ENCODE peak calls at places on chromosomes 6 and 20, in seven cellular contexts. D is ovary, U is K562, V is esophagus muscularis mucosa, S is A549, I is GM12878, C is tibial nerve. T is an unnamed sample.

GRCh38 chr20:30168025-30168799 is 1089.3 kb upstream of the DEFB115 start:
- DNase-seq in V (no peak), S (no peak), I (no peak), U (no peak), D (peak), C (no peak), T (no peak)

GRCh38 chr6:39203804-39204495 is 25.3 kb downstream of the KCNK5 start:
- DNase-seq in I (no peak), S (peak), V (no peak), D (no peak), C (no peak), U (peak), T (peak)

GRCh38 chr6:36067374-36068011 is 39.9 kb downstream of the MAPK14 start:
- DNase-seq in D (no peak), S (no peak), U (peak), V (no peak), C (no peak), I (no peak), T (no peak)

GRCh38 chr6:96022225-96022624 is 6.5 kb downstream of the FUT9 start:
- DNase-seq in I (no peak), U (no peak), S (no peak), D (no peak), C (no peak), V (no peak), T (no peak)

GRCh38 chr20:56487216-56487615 is 18.8 kb downstream of the RTF2 start:
- DNase-seq in D (no peak), S (no peak), I (no peak), V (no peak), U (no peak), C (no peak), T (no peak)

GRCh38 chr6:151291145-151292055 is 51.6 kb downstream of the AKAP12 start:
- DNase-seq in D (peak), C (peak), U (no peak), V (no peak), I (no peak), S (no peak), T (peak)

GRCh38 chr6:35085359-35086281 is 55.5 kb downstream of the TCP11 start:
- DNase-seq in S (no peak), U (no peak), V (no peak), I (no peak), D (peak), C (no peak), T (no peak)

GRCh38 chr6:158205220-158205944 is 37.2 kb downstream of the GTF2H5 start:
- DNase-seq in V (no peak), D (no peak), S (no peak), U (peak), C (no peak), I (no peak), T (no peak)

GRCh38 chr20:54502179-54502578 is 26.8 kb downstream of the DOK5 start:
- DNase-seq in C (no peak), D (no peak), S (no peak), I (no peak), V (no peak), U (no peak), T (no peak)

GRCh38 chr6:140050232-140050995 is 676.0 kb upstream of the CITED2 start:
- DNase-seq in U (no peak), S (no peak), V (no peak), C (no peak), D (no peak), I (no peak), T (no peak)

GRCh38 chr20:57134804-57135203 is 131.6 kb downstream of the BMP7 start:
- DNase-seq in S (no peak), I (no peak), V (no peak), C (no peak), D (no peak), U (no peak), T (no peak)

GRCh38 chr20:58790440-58790839 is 60.3 kb downstream of the GNAS-AS1 start:
- DNase-seq in V (no peak), C (no peak), S (no peak), I (no peak), D (no peak), U (no peak), T (no peak)

GRCh38 chr20:46354207-46354555 is 45.9 kb upstream of the CDH22 start:
- DNase-seq in D (no peak), V (no peak), C (no peak), S (no peak), U (no peak), I (no peak), T (no peak)

GRCh38 chr6:133418108-133418507 is 177.0 kb downstream of the EYA4 start:
- DNase-seq in U (no peak), S (no peak), V (no peak), D (no peak), C (no peak), I (no peak), T (no peak)

GRCh38 chr20:651713-652610 is 1.0 kb downstream of the SRXN1 start:
- DNase-seq in D (no peak), S (peak), C (no peak), U (peak), I (no peak), V (no peak), T (peak)

GRCh38 chr6:159753081-159753872 is 8.6 kb upstream of the ACAT2 start:
- DNase-seq in I (no peak), U (no peak), V (no peak), D (no peak), S (no peak), C (no peak), T (no peak)

GRCh38 chr6:901696-902455 is 208.9 kb upstream of the EXOC2 start:
- DNase-seq in V (no peak), D (no peak), C (no peak), I (no peak), S (no peak), U (no peak), T (no peak)

GRCh38 chr20:10670521-10671220 is 3.1 kb downstream of the JAG1 start:
- DNase-seq in C (no peak), I (peak), S (no peak), V (no peak), D (no peak), U (no peak), T (no peak)

GRCh38 chr6:148934534-148934933 is 187.7 kb downstream of the UST start:
- DNase-seq in D (no peak), V (no peak), C (peak), S (no peak), U (no peak), I (no peak), T (peak)

GRCh38 chr6:87682310-87682709 is 19.7 kb downstream of the AKIRIN2 start:
- DNase-seq in U (no peak), I (no peak), C (no peak), V (no peak), S (no peak), D (no peak), T (no peak)

GRCh38 chr20:58188496-58188895 is 40.0 kb downstream of the ANKRD60 start:
- DNase-seq in U (no peak), V (no peak), C (no peak), D (no peak), I (no peak), S (no peak), T (no peak)

GRCh38 chr6:90406142-90406794 is 109.6 kb upstream of the BACH2 start:
- DNase-seq in I (no peak), V (no peak), U (peak), D (no peak), S (peak), C (no peak), T (no peak)

GRCh38 chr6:148972481-148972880 is 225.7 kb downstream of the UST start:
- DNase-seq in U (peak), D (peak), V (peak), I (no peak), S (peak), C (no peak), T (peak)

GRCh38 chr6:137791281-137792159 is 75.5 kb upstream of the TNFAIP3 start:
- DNase-seq in U (no peak), I (no peak), C (no peak), V (no peak), S (no peak), D (no peak), T (no peak)

GRCh38 chr6:110282412-110282811 is 75.7 kb downstream of the METTL24 start:
- DNase-seq in V (no peak), C (no peak), D (no peak), S (no peak), I (no peak), U (no peak), T (no peak)

GRCh38 chr6:147046131-147046530 is 158.1 kb upstream of the STXBP5 start:
- DNase-seq in U (no peak), I (no peak), V (no peak), S (no peak), C (no peak), D (no peak), T (no peak)

GRCh38 chr6:112017760-112018537 is 36.0 kb upstream of the CCN6 start:
- DNase-seq in C (no peak), D (no peak), S (no peak), I (no peak), V (no peak), U (no peak), T (no peak)

GRCh38 chr20:20668639-20669038 is 43.8 kb downstream of the RALGAPA2 start:
- DNase-seq in U (no peak), S (no peak), I (peak), D (no peak), C (no peak), V (no peak), T (no peak)

GRCh38 chr6:89966250-89966588 is 72.0 kb downstream of the GJA10 start:
- DNase-seq in V (no peak), U (no peak), S (no peak), D (no peak), I (no peak), C (no peak), T (no peak)

GRCh38 chr6:143688681-143689080 is 10.9 kb downstream of the PHACTR2 start:
- DNase-seq in D (no peak), V (no peak), I (no peak), C (no peak), S (no peak), U (no peak), T (no peak)

GRCh38 chr6:140434761-140435160 is 1060.3 kb upstream of the CITED2 start:
- DNase-seq in C (no peak), V (no peak), S (no peak), I (no peak), D (no peak), U (no peak), T (no peak)

GRCh38 chr6:157143171-157143884 is 180.0 kb downstream of the TMEM242 start:
- DNase-seq in V (no peak), S (no peak), C (no peak), D (no peak), I (no peak), U (no peak), T (no peak)
- TF ChIP-seq POLR2A in V (no peak), S (no peak), C (no peak), D (no peak), I (no peak), U (no peak), T (no peak)

GRCh38 chr20:44187763-44188709 is 1.0 kb upstream of the JPH2 start:
- DNase-seq in S (no peak), C (no peak), V (no peak), I (no peak), U (no peak), D (no peak), T (no peak)

GRCh38 chr20:44186674-44187053 is 324 bp downstream of the JPH2 start:
- DNase-seq in S (no peak), U (no peak), I (no peak), V (peak), C (no peak), D (no peak), T (peak)

GRCh38 chr20:44188752-44189151 is 1.8 kb upstream of the JPH2 start:
- DNase-seq in I (no peak), V (no peak), D (no peak), U (no peak), C (no peak), S (no peak), T (no peak)

GRCh38 chr20:44186201-44186600 is 787 bp downstream of the JPH2 start:
- DNase-seq in V (peak), C (no peak), D (no peak), I (no peak), U (no peak), S (no peak), T (no peak)

DNA sequence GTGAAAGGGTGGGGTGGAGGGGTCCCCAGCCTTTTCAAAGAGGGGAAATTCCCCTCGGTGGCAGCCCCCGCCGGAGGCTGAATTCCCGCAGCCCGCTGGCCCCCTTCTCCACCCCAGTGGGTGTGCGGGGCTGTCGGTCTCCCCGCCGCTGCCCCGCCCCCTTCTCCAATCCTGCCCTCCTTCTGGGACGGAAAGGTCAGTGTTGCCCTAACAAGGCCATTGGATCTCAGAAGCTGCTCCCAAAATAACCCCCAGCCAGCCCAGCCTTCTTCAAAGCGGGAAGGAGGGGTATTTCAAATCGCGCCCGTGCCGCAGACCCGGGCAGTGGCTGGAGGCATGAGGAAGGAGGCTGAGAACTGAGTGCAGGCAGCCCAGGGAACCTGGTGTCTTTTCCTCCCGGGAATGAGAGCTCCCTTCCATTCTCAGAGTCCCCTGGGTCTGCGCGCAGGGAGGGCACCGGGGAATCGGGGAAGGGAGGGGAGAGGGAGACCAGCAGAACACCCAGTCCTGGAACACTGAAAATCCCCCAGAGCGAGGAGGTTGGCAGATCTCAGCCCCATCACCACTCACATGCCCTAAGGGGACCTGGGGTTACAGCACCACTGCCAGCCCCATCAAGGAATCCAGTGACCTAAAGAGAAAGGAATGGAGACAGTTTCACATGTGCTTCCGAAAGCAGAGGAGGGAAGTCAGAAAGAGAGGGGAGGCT is at the start of gene JPH2:
- DNase-seq in I (no peak), D (peak), C (no peak), V (peak), S (peak), U (no peak), T (peak)
- TF ChIP-seq EP300 in I (no peak), D (no peak), C (no peak), V (peak), S (no peak), U (no peak), T (peak)

GRCh38 chr6:165653607-165654006 is 9.4 kb downstream of the PDE10A start:
- DNase-seq in U (no peak), C (no peak), I (no peak), D (no peak), V (peak), S (no peak), T (no peak)
- TF ChIP-seq POLR2A in U (no peak), C (no peak), I (no peak), D (no peak), V (no peak), S (no peak), T (no peak)

GRCh38 chr6:7785243-7785941 is 59.5 kb downstream of the BMP6 start:
- DNase-seq in C (no peak), I (no peak), D (no peak), V (no peak), U (no peak), S (no peak), T (no peak)
- TF ChIP-seq EP300 in C (no peak), I (no peak), D (no peak), V (no peak), U (no peak), S (no peak), T (no peak)

DNA sequence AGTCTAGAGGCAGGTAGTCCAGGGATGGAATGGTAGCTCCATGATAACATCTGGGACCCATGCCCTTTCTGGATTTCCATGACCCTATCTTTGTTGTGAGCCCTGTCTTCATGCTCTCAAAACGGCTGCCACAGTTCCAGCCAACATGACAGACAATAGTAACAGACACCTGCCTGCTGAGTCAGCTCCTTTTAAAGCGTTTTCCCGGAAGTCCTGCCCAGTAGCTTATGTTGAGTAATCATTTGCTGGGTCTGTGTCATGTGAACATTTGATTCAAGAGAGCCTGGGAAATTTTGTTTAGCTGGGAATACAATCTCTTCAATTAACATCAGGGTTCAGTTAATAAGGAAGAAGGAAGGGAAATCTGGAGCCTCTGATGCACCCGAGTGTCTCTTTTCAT is 262.2 kb upstream of the SULF2 start:
- DNase-seq in S (no peak), U (no peak), V (no peak), C (no peak), I (no peak), D (no peak), T (no peak)
- TF ChIP-seq POLR2A in S (no peak), U (no peak), V (no peak), C (no peak), I (no peak), D (no peak), T (no peak)

DNA sequence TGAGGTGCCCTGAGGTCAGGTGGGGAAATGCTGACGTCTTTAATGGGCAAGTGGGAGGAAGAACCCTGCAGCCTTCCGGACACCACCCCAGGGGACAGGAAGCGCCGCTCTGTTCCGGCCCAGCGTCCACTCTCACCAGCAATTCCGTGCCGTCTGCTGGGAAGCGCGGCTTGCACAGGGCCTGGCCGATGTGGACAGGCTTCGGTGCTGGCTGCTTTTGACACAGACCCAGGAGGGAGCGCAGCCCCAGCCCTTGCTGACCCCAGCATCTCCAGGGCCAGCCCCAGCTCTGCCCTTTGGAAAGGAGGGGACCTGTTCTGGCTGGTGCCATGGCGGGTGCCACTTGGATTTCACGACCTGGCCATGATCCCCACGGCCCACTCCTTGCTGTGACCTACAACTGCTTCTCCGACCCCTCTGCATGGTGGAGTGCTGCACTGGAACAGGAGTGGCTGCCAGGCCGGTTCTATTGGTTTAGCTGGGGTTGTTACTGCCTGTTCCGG is 123.2 kb downstream of the DLL1 start:
- DNase-seq in C (no peak), I (no peak), D (peak), S (no peak), V (no peak), U (no peak), T (no peak)
- TF ChIP-seq EP300 in C (no peak), I (no peak), D (no peak), S (no peak), V (no peak), U (no peak), T (no peak)

GRCh38 chr20:41136695-41137411 is 490 bp upstream of the PLCG1 start:
- DNase-seq in U (peak), D (peak), C (peak), S (peak), I (no peak), V (peak), T (peak)
- TF ChIP-seq POLR2A in U (peak), D (peak), C (peak), S (peak), I (peak), V (peak), T (peak)

DNA sequence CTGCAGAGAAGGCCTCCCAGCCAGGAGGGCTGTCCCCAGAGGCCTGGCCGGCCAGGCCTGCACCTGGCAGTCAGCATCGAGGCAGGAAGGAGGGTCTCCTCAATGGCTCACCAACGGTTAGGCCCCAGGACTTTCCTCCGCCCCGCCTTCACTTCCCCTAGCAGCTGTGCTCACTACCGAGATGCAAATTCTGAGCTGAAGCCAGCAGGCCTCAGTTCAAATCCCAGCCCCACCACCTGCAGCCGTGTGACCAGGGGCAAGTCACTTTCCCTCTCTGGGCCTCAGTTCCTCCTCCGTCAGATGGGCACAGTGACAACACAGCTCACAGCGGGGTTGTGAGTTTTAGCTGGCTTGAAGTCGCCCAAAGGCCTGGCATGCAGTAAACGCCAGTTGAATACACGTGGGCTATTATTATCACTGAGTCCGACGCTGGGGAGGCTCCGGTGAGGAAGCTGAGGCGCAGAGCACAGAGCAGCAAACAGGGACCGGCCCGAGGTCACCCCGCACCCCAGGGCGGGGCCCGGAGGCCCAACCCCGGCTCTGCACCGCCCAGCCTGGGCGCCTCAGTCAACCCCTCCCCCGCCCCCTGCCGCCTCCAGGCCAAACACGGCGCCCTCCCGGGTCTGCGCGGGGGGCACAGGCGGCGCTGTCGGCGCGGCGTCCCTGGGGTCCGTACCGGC is 717 bp downstream of the E2F1 start:
- DNase-seq in V (no peak), C (no peak), D (no peak), U (peak), S (peak), I (peak), T (peak)
- TF ChIP-seq EP300 in V (no peak), C (no peak), D (no peak), U (no peak), S (no peak), I (no peak), T (no peak)